ENCODE peak calls at places on chromosomes 2 and 18, in six cellular contexts. R is adrenal gland, Y is ovary, E is NB4, J is tibial nerve, H is stomach. I is an unnamed sample.
A peak's percentile ranks its signal among the peaks of the same experiment; 100 is the strongest.

GRCh38 chr18:616380-616995 is 19.7 kb downstream of the CLUL1 start:
- DNase-seq in R (peak; percentile 19), Y (no peak), E (peak; percentile 48), J (no peak), H (no peak), I (no peak)

GRCh38 chr18:46174317-46175039 is 70.3 kb downstream of the HAUS1 start:
- DNase-seq in R (peak; percentile 43), Y (peak; percentile 47), E (peak; percentile 70), J (no peak), H (peak; percentile 31), I (peak; percentile 45)

GRCh38 chr2:69600425-69600824 is 43.1 kb downstream of the AAK1 start:
- DNase-seq in R (no peak), Y (no peak), E (no peak), J (no peak), H (no peak), I (no peak)

GRCh38 chr18:34461266-34461665 is 236.6 kb upstream of the NOL4 start:
- DNase-seq in R (no peak), Y (no peak), E (no peak), J (no peak), H (no peak), I (no peak)

GRCh38 chr18:76564636-76565237 is 69.7 kb upstream of the ZNF516 start:
- DNase-seq in R (no peak), Y (no peak), E (peak; percentile 44), J (no peak), H (no peak), I (no peak)

GRCh38 chr2:81598437-81598836 is 1293.9 kb upstream of the LRRTM1 start:
- DNase-seq in R (no peak), Y (no peak), E (no peak), J (no peak), H (no peak), I (no peak)

GRCh38 chr2:64401501-64401880 is 52.5 kb upstream of the LGALSL start:
- DNase-seq in R (no peak), Y (no peak), E (no peak), J (no peak), H (no peak), I (no peak)

GRCh38 chr2:172998547-172998946 is 77.1 kb upstream of the MAP3K20 start:
- DNase-seq in R (no peak), Y (no peak), E (no peak), J (no peak), H (no peak), I (no peak)

GRCh38 chr2:228658998-228659397 is 477.5 kb upstream of the SPHKAP start:
- DNase-seq in R (peak; percentile 74), Y (no peak), E (no peak), J (no peak), H (no peak), I (no peak)

GRCh38 chr2:168343586-168343985 is 96.2 kb upstream of the STK39 start:
- DNase-seq in R (peak; percentile 4), Y (no peak), E (no peak), J (no peak), H (no peak), I (no peak)

GRCh38 chr2:134253804-134254203 is at the start of gene MGAT5:
- DNase-seq in R (no peak), Y (no peak), E (no peak), J (no peak), H (peak; percentile 81), I (no peak)

GRCh38 chr18:24296273-24296672 is 101.4 kb downstream of the OSBPL1A start:
- DNase-seq in R (no peak), Y (no peak), E (no peak), J (no peak), H (no peak), I (no peak)

GRCh38 chr2:174338626-174339570 is 4.1 kb downstream of the SP9 start:
- DNase-seq in R (no peak), Y (no peak), E (no peak), J (no peak), H (no peak), I (no peak)

GRCh38 chr2:117704818-117705217 is 109.7 kb upstream of the DDX18 start:
- DNase-seq in R (no peak), Y (no peak), E (no peak), J (no peak), H (no peak), I (no peak)

GRCh38 chr2:186617771-186618170 is 27.9 kb downstream of the ITGAV start:
- DNase-seq in R (no peak), Y (no peak), E (no peak), J (no peak), H (no peak), I (no peak)

GRCh38 chr2:41779873-41780272 is 267.9 kb upstream of the PKDCC start:
- DNase-seq in R (no peak), Y (no peak), E (no peak), J (no peak), H (no peak), I (no peak)

GRCh38 chr2:190996338-190996946 is 17.5 kb downstream of the STAT1 start:
- DNase-seq in R (peak; percentile 38), Y (no peak), E (peak; percentile 70), J (no peak), H (no peak), I (peak; percentile 15)

GRCh38 chr18:47949197-47949596 is 18.7 kb upstream of the SMAD2 start:
- DNase-seq in R (no peak), Y (no peak), E (no peak), J (no peak), H (no peak), I (no peak)

GRCh38 chr2:121342751-121343150 is 57.7 kb upstream of the TFCP2L1 start:
- DNase-seq in R (peak; percentile 20), Y (no peak), E (no peak), J (no peak), H (no peak), I (no peak)
- TF ChIP-seq POLR2A in R (no peak), Y (no peak), E (no peak), J (no peak), H (no peak), I (no peak)

DNA sequence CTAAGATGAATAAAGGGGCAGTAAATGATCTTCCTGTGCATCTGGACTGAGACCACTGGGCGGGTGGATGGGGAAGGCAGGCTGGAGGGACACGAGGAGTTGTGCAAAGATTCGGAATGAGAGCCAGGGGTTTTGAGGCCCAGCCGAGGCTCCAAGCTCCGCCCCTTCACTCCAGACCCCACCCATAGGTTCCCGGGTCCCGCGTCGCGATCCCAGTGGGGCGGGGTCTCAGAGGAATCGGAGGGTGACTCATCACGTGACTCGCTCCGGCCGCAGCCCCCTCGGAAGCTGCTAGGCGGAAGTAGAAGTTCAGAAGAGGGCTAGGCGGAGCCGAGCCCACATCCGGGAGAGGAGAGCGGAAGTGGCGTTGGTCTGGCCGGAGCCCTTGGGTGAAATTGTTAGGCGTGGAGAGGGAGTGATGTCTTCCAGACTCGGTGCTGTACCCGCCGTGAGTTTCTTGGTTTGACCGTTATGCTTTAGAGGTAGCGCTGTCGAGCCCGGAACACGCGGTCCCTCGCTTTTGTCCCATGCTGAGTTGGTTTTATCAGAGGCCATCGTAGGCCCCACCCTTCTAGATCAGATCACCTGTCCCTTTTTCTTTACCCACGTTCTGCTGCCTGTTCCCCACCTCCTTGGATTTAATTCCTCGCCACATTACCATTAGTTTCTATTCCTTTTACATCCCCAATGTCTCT is at the start of gene ZNF512:
- DNase-seq in R (peak; percentile 88), Y (peak; percentile 96), E (peak; percentile 98), J (peak; percentile 66), H (peak; percentile 84), I (peak; percentile 74)
- TF ChIP-seq POLR2A in R (peak; percentile 52), Y (peak; percentile 76), E (peak; percentile 82), J (peak; percentile 54), H (no peak), I (peak; percentile 81)

DNA sequence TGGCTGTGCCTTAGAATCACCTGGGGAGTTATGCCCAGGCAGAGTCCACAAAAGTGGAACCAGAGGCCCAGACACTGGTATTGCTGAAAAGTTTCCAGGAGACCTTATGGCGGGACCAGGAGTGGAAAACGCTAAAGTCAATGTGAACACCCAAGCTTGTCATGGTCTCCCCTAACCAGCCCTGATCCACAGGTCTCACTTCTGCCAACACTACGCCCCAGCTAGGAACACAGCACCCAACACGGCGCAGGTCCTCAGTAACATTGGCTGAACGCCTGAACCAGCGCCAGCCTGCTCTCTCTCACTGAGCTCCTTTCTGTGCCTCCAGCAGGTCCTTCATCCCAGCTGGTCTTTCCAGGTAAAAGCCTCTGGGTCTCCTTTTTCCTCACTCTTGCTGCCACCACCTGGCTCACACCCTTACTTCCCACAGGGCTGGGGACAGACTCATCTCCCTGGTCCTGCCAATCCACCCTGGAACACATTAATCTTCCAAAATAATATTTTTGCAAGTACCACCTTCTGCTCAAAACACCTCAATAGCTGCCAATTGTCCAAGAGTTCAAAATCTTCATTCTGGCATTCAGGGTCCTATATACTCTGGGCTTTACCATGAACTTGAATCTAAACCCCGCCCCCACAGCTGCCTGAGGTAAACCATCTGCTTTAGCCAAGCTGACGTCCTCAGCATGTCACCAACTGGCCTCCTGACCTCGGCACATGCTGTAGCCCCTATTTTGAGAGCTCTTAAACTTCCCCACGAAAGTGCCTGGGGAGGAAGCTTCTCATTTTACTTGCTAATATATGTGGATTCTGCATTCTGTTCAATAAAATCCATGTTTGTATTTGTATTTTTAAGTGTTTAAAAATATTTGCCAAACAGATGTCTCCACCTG is 34.6 kb downstream of the ADCY3 start:
- DNase-seq in R (peak; percentile 11), Y (no peak), E (peak; percentile 44), J (no peak), H (no peak), I (no peak)
- TF ChIP-seq POLR2A in R (no peak), Y (no peak), E (no peak), J (no peak), H (no peak), I (no peak)

DNA sequence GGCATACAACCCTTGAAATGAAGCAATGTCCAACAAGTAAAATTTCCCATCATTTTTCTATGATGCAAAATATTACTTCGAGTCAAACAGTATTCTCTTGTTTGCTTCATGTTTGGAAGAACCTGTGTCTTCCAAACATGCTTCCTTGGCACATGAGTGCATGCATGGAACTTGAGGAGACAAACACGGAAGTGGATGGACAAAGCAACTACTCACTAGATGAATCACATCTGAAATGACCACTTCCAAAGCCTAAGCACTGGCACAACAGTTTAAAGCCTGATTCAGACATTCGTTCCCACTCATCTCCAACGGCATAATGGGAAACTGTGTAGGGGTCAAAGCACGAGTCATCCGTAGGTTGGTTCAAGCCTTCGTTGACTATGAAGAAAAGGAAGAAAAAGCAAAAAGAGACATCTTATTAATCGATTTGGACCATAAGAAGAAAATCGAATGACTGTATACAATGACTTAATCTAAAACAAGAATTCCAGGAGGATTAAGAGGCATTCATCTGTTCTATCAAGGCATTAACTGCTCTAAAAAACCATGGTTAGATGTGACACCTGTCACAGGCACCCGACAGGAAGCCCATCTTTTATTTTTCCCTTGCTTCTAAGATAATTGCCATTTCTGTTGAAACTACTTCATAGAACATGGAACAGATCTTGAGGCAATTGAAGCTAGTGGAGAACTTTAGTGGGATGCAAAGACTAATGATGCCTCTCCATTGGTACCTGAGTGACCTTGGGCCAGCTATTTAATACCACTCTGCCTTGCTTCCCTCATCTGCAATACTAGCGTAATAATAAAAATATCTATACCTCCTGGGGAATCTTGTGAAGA is 56.0 kb downstream of the ATIC start:
- DNase-seq in R (no peak), Y (no peak), E (no peak), J (no peak), H (no peak), I (no peak)
- TF ChIP-seq POLR2A in R (no peak), Y (no peak), E (no peak), J (no peak), H (no peak), I (no peak)

I was measured in GM12891.